ENCODE peak calls at places on chromosomes 3 and 15, in six cellular contexts. One of them, this sample, is unnamed.

GRCh38 chr15:40069178-40070165 is 30.5 kb upstream of the SRP14 start:
- DNase-seq in tibial nerve: peak; percentile 73
- DNase-seq in pancreas: peak; percentile 100
- DNase-seq in GM13976: peak; percentile 87
- DNase-seq in HFF-Myc: no peak
- DNase-seq in hepatocyte: peak; percentile 77
- DNase-seq in this sample: peak; percentile 80

GRCh38 chr3:25084016-25084415 is 344.0 kb upstream of the RARB start:
- DNase-seq in HFF-Myc: no peak
- DNase-seq in tibial nerve: no peak
- DNase-seq in GM13976: no peak
- DNase-seq in hepatocyte: no peak
- DNase-seq in pancreas: no peak
- DNase-seq in this sample: no peak

GRCh38 chr3:41418961-41419691 is 219.8 kb downstream of the CTNNB1 start:
- DNase-seq in GM13976: no peak
- DNase-seq in HFF-Myc: no peak
- DNase-seq in hepatocyte: no peak
- DNase-seq in tibial nerve: no peak
- DNase-seq in pancreas: no peak
- DNase-seq in this sample: peak; percentile 10

GRCh38 chr3:105930733-105931132 is 61.9 kb upstream of the CBLB start:
- DNase-seq in GM13976: no peak
- DNase-seq in tibial nerve: no peak
- DNase-seq in HFF-Myc: no peak
- DNase-seq in pancreas: no peak
- DNase-seq in hepatocyte: no peak
- DNase-seq in this sample: no peak

GRCh38 chr3:76586471-76586870 is 453.4 kb upstream of the ROBO2 start:
- DNase-seq in GM13976: no peak
- DNase-seq in HFF-Myc: no peak
- DNase-seq in pancreas: no peak
- DNase-seq in hepatocyte: no peak
- DNase-seq in tibial nerve: no peak
- DNase-seq in this sample: no peak

GRCh38 chr3:126706631-126707030 is 2.6 kb downstream of the CHCHD6 start:
- DNase-seq in HFF-Myc: no peak
- DNase-seq in hepatocyte: no peak
- DNase-seq in pancreas: no peak
- DNase-seq in GM13976: no peak
- DNase-seq in tibial nerve: no peak
- DNase-seq in this sample: peak; percentile 1

GRCh38 chr15:80140909-80141308 is 11.9 kb upstream of the FAH start:
- DNase-seq in pancreas: no peak
- DNase-seq in hepatocyte: no peak
- DNase-seq in tibial nerve: no peak
- DNase-seq in GM13976: no peak
- DNase-seq in HFF-Myc: no peak
- DNase-seq in this sample: no peak

GRCh38 chr3:126773167-126773566 is 69.1 kb downstream of the CHCHD6 start:
- DNase-seq in pancreas: no peak
- DNase-seq in HFF-Myc: no peak
- DNase-seq in GM13976: no peak
- DNase-seq in hepatocyte: no peak
- DNase-seq in tibial nerve: no peak
- DNase-seq in this sample: no peak

GRCh38 chr15:89577776-89578115 is 2.5 kb downstream of the TICRR start:
- DNase-seq in HFF-Myc: no peak
- DNase-seq in hepatocyte: no peak
- DNase-seq in pancreas: no peak
- DNase-seq in GM13976: no peak
- DNase-seq in tibial nerve: no peak
- DNase-seq in this sample: no peak

GRCh38 chr3:12993623-12994356 is 79.4 kb downstream of the IQSEC1 start:
- DNase-seq in hepatocyte: peak; percentile 66
- DNase-seq in tibial nerve: no peak
- DNase-seq in pancreas: peak; percentile 80
- DNase-seq in HFF-Myc: no peak
- DNase-seq in GM13976: peak; percentile 76
- DNase-seq in this sample: peak; percentile 61

GRCh38 chr3:170414202-170414663 is 4.4 kb upstream of the CLDN11 start:
- DNase-seq in pancreas: no peak
- DNase-seq in hepatocyte: peak; percentile 84
- DNase-seq in tibial nerve: no peak
- DNase-seq in GM13976: peak; percentile 61
- DNase-seq in HFF-Myc: peak; percentile 99
- DNase-seq in this sample: peak; percentile 63

GRCh38 chr3:109337393-109337792 is at the start of gene DPPA4:
- DNase-seq in GM13976: no peak
- DNase-seq in hepatocyte: no peak
- DNase-seq in HFF-Myc: no peak
- DNase-seq in pancreas: no peak
- DNase-seq in tibial nerve: no peak
- DNase-seq in this sample: no peak

GRCh38 chr3:156449712-156450574 is 105.0 kb downstream of the SSR3 start:
- DNase-seq in tibial nerve: no peak
- DNase-seq in pancreas: no peak
- DNase-seq in GM13976: peak; percentile 24
- DNase-seq in HFF-Myc: peak; percentile 32
- DNase-seq in hepatocyte: peak; percentile 55
- DNase-seq in this sample: peak; percentile 40

GRCh38 chr15:28975766-28976179 is 90.0 kb downstream of the APBA2 start:
- DNase-seq in tibial nerve: no peak
- DNase-seq in GM13976: peak; percentile 70
- DNase-seq in hepatocyte: peak; percentile 68
- DNase-seq in pancreas: no peak
- DNase-seq in HFF-Myc: no peak
- DNase-seq in this sample: peak; percentile 63

GRCh38 chr3:45981321-45982038 is 14.1 kb downstream of the FYCO1 start:
- DNase-seq in tibial nerve: no peak
- DNase-seq in GM13976: no peak
- DNase-seq in HFF-Myc: no peak
- DNase-seq in hepatocyte: no peak
- DNase-seq in pancreas: no peak
- DNase-seq in this sample: no peak

GRCh38 chr3:180059351-180059750 is 22.6 kb upstream of the PEX5L start:
- DNase-seq in hepatocyte: no peak
- DNase-seq in HFF-Myc: no peak
- DNase-seq in tibial nerve: no peak
- DNase-seq in GM13976: no peak
- DNase-seq in pancreas: no peak
- DNase-seq in this sample: no peak

GRCh38 chr3:143171141-143171651 is 51.6 kb downstream of the CHST2 start:
- DNase-seq in pancreas: no peak
- DNase-seq in GM13976: peak; percentile 43
- DNase-seq in tibial nerve: no peak
- DNase-seq in hepatocyte: no peak
- DNase-seq in HFF-Myc: no peak
- DNase-seq in this sample: peak; percentile 40

GRCh38 chr15:49212897-49213296 is 42.9 kb downstream of the GALK2 start:
- DNase-seq in tibial nerve: no peak
- DNase-seq in hepatocyte: no peak
- DNase-seq in pancreas: no peak
- DNase-seq in GM13976: no peak
- DNase-seq in HFF-Myc: no peak
- DNase-seq in this sample: no peak

GRCh38 chr3:118909751-118910150 is 124.9 kb downstream of the IGSF11 start:
- DNase-seq in HFF-Myc: no peak
- DNase-seq in hepatocyte: no peak
- DNase-seq in pancreas: no peak
- DNase-seq in GM13976: no peak
- DNase-seq in tibial nerve: no peak
- DNase-seq in this sample: no peak

GRCh38 chr3:51935886-51936755 is 5.6 kb downstream of the RRP9 start:
- DNase-seq in pancreas: no peak
- DNase-seq in HFF-Myc: no peak
- DNase-seq in tibial nerve: no peak
- DNase-seq in hepatocyte: no peak
- DNase-seq in GM13976: no peak
- DNase-seq in this sample: no peak

GRCh38 chr3:89925976-89926375 is 818.6 kb downstream of the EPHA3 start:
- DNase-seq in GM13976: no peak
- DNase-seq in tibial nerve: no peak
- DNase-seq in pancreas: no peak
- DNase-seq in hepatocyte: no peak
- DNase-seq in HFF-Myc: no peak
- DNase-seq in this sample: no peak

GRCh38 chr15:101019351-101019750 is 100.2 kb downstream of the LRRK1 start:
- DNase-seq in HFF-Myc: no peak
- DNase-seq in hepatocyte: no peak
- DNase-seq in pancreas: no peak
- DNase-seq in GM13976: no peak
- DNase-seq in tibial nerve: no peak
- DNase-seq in this sample: no peak

GRCh38 chr15:84953136-84953535 is 28.5 kb upstream of the PDE8A start:
- DNase-seq in GM13976: no peak
- DNase-seq in pancreas: no peak
- DNase-seq in tibial nerve: no peak
- DNase-seq in HFF-Myc: no peak
- DNase-seq in hepatocyte: no peak
- DNase-seq in this sample: no peak

GRCh38 chr15:61426466-61426865 is 197.4 kb upstream of the RORA start:
- DNase-seq in HFF-Myc: no peak
- DNase-seq in tibial nerve: no peak
- DNase-seq in hepatocyte: no peak
- DNase-seq in pancreas: no peak
- DNase-seq in GM13976: no peak
- DNase-seq in this sample: no peak

GRCh38 chr3:187987162-187987561 is 166.8 kb upstream of the LPP start:
- DNase-seq in HFF-Myc: no peak
- DNase-seq in hepatocyte: no peak
- DNase-seq in tibial nerve: no peak
- DNase-seq in pancreas: no peak
- DNase-seq in GM13976: no peak
- DNase-seq in this sample: no peak

DNA sequence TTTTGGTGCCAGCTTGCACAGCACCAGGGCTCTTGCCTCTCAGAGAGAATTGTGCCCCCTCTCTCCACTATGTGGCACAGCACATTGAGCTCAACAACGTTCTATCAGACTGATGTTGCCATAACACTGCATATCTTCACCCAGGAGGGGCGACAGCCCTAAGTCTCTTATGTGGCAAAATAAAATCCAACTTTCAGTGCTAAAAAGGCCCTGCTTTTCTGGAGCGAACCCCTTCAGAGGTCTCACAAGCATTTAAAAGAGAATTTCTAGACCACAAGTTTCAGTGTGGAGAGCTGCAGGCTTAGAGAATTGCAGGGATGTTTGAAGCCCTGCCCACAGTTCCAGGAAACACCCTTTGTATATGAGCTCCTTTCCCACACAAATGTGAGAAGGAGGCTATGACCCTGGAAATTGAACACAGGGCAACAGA is 85.5 kb downstream of the LIPC start:
- DNase-seq in HFF-Myc: no peak
- DNase-seq in GM13976: no peak
- DNase-seq in pancreas: no peak
- DNase-seq in tibial nerve: no peak
- DNase-seq in hepatocyte: no peak
- DNase-seq in this sample: no peak
- TF ChIP-seq CTCF in HFF-Myc: no peak
- TF ChIP-seq CTCF in GM13976: no peak
- TF ChIP-seq CTCF in pancreas: no peak
- TF ChIP-seq CTCF in tibial nerve: no peak
- TF ChIP-seq CTCF in hepatocyte: no peak
- TF ChIP-seq CTCF in this sample: no peak

DNA sequence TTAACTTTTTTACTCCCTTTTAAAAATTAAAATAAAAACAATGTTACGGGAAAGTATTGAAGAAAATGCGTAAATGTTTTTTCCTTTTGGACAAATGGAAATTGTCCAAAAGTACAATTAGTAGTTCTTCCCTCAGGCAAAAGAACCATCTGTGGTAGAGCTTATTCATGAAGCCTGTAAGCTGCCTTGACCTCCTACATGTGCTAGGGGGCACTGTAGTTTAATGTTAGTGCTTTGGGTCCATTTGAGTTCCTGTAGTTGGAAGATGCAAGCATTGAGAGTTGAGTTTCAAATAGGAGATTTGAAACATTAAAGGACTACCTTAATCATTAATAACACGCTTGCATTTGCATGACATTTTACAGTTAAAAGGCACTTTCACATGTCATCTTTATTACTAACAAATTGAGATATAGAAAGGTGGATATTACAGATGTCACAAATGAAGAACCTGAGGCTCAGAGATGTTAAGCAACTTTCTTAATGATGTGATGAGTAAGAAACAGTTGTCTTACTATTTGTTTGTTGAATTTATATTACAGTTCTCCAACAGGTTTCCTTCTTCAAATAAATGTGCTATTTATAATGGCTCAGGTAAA is 1.8 kb upstream of the ZNF385D start:
- DNase-seq in hepatocyte: peak; percentile 53
- DNase-seq in pancreas: no peak
- DNase-seq in HFF-Myc: peak; percentile 33
- DNase-seq in GM13976: peak; percentile 32
- DNase-seq in tibial nerve: no peak
- DNase-seq in this sample: peak; percentile 17
- TF ChIP-seq CTCF in hepatocyte: peak; percentile 58
- TF ChIP-seq CTCF in pancreas: peak; percentile 14
- TF ChIP-seq CTCF in HFF-Myc: peak; percentile 60
- TF ChIP-seq CTCF in GM13976: no peak
- TF ChIP-seq CTCF in tibial nerve: peak; percentile 30
- TF ChIP-seq CTCF in this sample: peak; percentile 29

GRCh38 chr3:185070491-185071335 is 82.1 kb downstream of the C3orf70 start:
- DNase-seq in HFF-Myc: no peak
- DNase-seq in GM13976: no peak
- DNase-seq in tibial nerve: no peak
- DNase-seq in pancreas: no peak
- DNase-seq in hepatocyte: peak; percentile 49
- DNase-seq in this sample: no peak
- TF ChIP-seq CTCF in HFF-Myc: peak; percentile 25
- TF ChIP-seq CTCF in GM13976: no peak
- TF ChIP-seq CTCF in tibial nerve: no peak
- TF ChIP-seq CTCF in pancreas: no peak
- TF ChIP-seq CTCF in hepatocyte: peak; percentile 27
- TF ChIP-seq CTCF in this sample: no peak

DNA sequence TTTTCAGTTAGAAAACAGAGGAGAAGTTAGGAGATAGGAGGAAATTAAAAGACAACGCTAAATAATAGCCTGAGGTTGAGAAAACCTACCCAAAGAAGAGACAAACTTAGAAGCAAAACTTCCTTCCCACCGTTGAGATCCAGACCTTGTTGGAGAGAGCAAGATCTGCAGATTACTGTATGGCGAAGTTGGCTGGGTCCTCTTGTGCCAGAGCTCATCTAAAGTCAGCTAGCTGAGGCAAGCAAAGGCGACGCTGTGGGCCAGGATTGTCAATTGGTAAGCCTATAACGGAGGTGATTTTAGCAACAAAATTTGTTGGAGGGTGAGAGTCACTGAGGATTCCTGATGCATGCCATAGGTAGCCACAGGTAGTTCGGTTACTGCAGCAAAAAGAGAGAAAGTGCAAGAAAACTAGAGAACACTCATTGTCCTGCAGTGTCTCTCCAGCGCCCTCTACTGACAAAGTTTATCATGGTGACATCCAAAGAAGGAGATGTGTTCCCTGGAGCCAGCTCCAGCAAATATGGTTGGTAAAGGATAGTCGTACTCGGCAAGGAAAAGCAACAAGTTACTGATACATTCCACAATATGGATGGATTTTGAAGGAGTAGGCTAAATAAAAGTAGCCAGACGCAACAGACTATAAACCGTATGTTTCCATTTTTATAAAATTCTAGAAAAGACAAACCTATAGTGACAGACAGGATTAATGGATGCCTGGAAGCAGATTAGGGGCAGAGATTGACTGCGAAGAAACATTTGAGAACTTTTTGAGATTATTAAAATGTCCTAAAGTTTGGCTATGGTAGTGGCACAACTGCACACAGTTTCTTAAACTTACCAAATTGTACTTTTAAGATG is 9.8 kb upstream of the OR5K4 start:
- DNase-seq in HFF-Myc: peak; percentile 17
- DNase-seq in GM13976: peak; percentile 26
- DNase-seq in pancreas: no peak
- DNase-seq in tibial nerve: no peak
- DNase-seq in hepatocyte: peak; percentile 79
- DNase-seq in this sample: peak; percentile 51
- TF ChIP-seq CTCF in HFF-Myc: peak; percentile 67
- TF ChIP-seq CTCF in GM13976: peak; percentile 65
- TF ChIP-seq CTCF in pancreas: peak; percentile 33
- TF ChIP-seq CTCF in tibial nerve: no peak
- TF ChIP-seq CTCF in hepatocyte: peak; percentile 55
- TF ChIP-seq CTCF in this sample: peak; percentile 47